ENCODE peak calls at places on chromosomes 7 and 10, in four cellular contexts. I is Caco-2; J is pancreas; O is CD4-positive, alpha-beta memory T cell. A is an unnamed sample.

GRCh38 chr7:147879116-147879750 is 711.3 kb upstream of the C7orf33 start:
- DNase-seq in I (no peak), J (no peak), O (no peak), A (no peak)

GRCh38 chr10:80405636-80406035 is 2.7 kb upstream of the PRXL2A start:
- DNase-seq in I (no peak), J (no peak), O (no peak), A (no peak)

GRCh38 chr10:70378122-70378521 is 4.3 kb downstream of the LRRC20 start:
- DNase-seq in I (peak; percentile 68), J (no peak), O (no peak), A (no peak)

GRCh38 chr7:112571852-112572607 is 91.2 kb downstream of the LSMEM1 start:
- DNase-seq in I (no peak), J (no peak), O (no peak), A (no peak)

GRCh38 chr7:1725199-1725701 is 55.2 kb downstream of the ELFN1 start:
- DNase-seq in I (no peak), J (peak; percentile 29), O (no peak), A (no peak)

GRCh38 chr10:28467615-28468014 is 65.3 kb upstream of the WAC start:
- DNase-seq in I (no peak), J (no peak), O (no peak), A (no peak)

GRCh38 chr7:26658080-26658697 is 206.2 kb downstream of the SKAP2 start:
- DNase-seq in I (no peak), J (no peak), O (no peak), A (no peak)

GRCh38 chr10:13608246-13608853 is 21.6 kb downstream of the PRPF18 start:
- DNase-seq in I (no peak), J (no peak), O (no peak), A (no peak)

GRCh38 chr10:1591742-1592141 is 145.6 kb downstream of the ADARB2 start:
- DNase-seq in I (no peak), J (no peak), O (no peak), A (no peak)

GRCh38 chr10:132427071-132427771 is 30.2 kb downstream of the PWWP2B start:
- DNase-seq in I (no peak), J (no peak), O (no peak), A (no peak)

GRCh38 chr7:128915841-128916642 is 5.5 kb upstream of the KCP start:
- DNase-seq in I (no peak), J (no peak), O (no peak), A (no peak)

GRCh38 chr7:87934699-87935372 is 785 bp downstream of the ADAM22 start:
- DNase-seq in I (peak; percentile 24), J (no peak), O (peak; percentile 9), A (no peak)

GRCh38 chr7:12297709-12298108 is 86.6 kb downstream of the TMEM106B start:
- DNase-seq in I (peak; percentile 34), J (no peak), O (no peak), A (no peak)

GRCh38 chr7:74217455-74218342 is 7.9 kb downstream of the LAT2 start:
- DNase-seq in I (no peak), J (no peak), O (no peak), A (no peak)

GRCh38 chr7:70701487-70701886 is 430.5 kb upstream of the GALNT17 start:
- DNase-seq in I (no peak), J (no peak), O (no peak), A (no peak)

GRCh38 chr7:135918134-135918533 is 59.0 kb downstream of the MTPN start:
- DNase-seq in I (no peak), J (no peak), O (no peak), A (no peak)

GRCh38 chr7:101630591-101630990 is 1.5 kb upstream of the MYL10 start:
- DNase-seq in I (no peak), J (no peak), O (no peak), A (no peak)

GRCh38 chr10:48291190-48291589 is 15.3 kb upstream of the MAPK8 start:
- DNase-seq in I (no peak), J (no peak), O (no peak), A (no peak)

GRCh38 chr7:157004050-157004838 is 6.2 kb downstream of the MNX1 start:
- DNase-seq in I (no peak), J (no peak), O (no peak), A (no peak)

GRCh38 chr7:141074997-141075396 is 1.1 kb downstream of the TMEM178B start:
- DNase-seq in I (no peak), J (no peak), O (no peak), A (no peak)

GRCh38 chr7:51369746-51370145 is 53.1 kb upstream of the COBL start:
- DNase-seq in I (peak; percentile 61), J (no peak), O (no peak), A (no peak)

GRCh38 chr10:103454026-103454425 is 1.9 kb upstream of the CALHM2 start:
- DNase-seq in I (no peak), J (no peak), O (no peak), A (no peak)

GRCh38 chr7:80231719-80232118 is 97.1 kb downstream of the GNAI1 start:
- DNase-seq in I (no peak), J (no peak), O (no peak), A (no peak)

GRCh38 chr7:26292768-26293560 is 1.3 kb downstream of the SNX10 start:
- DNase-seq in I (peak; percentile 11), J (peak; percentile 9), O (no peak), A (no peak)

GRCh38 chr10:116316533-116316932 is 7.7 kb upstream of the CCDC172 start:
- DNase-seq in I (no peak), J (no peak), O (no peak), A (no peak)

GRCh38 chr10:11879387-11880168 is 56.4 kb downstream of the PROSER2 start:
- DNase-seq in I (no peak), J (no peak), O (no peak), A (no peak)
- H3K4me1 ChIP-seq in I (peaks cover 58% of the 10 kb centered on the region), J (peaks cover 17% of the 10 kb centered on the region), O (peaks cover 19% of the 10 kb centered on the region), A (no peaks in the 10 kb centered on the region)

DNA sequence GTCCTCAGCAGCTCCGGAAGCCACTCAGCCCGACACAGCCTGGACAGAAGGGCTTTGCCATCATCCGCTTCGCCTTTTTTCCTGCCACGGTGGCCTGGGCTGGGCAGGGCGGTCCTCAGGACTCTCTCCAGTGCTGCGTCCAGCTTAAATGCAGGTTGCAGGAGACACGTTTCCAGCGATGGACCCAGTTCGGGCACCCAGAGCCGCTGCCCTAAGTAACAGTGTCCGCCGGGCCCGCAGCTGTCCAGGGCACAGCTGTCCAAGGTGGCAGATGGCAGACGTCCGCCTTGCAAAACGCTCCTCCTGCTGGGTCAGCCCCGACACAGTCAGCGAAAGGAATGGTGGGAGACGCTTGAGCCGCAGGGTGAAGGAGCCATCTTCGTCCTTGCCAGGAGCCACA is 37.0 kb upstream of the FOXL3 start:
- DNase-seq in I (no peak), J (no peak), O (no peak), A (no peak)
- H3K9me3 ChIP-seq in I (no peaks in the 10 kb centered on the region), J (no peaks in the 10 kb centered on the region), O (no peaks in the 10 kb centered on the region), A (peaks cover 4% of the 10 kb centered on the region)

GRCh38 chr10:73801253-73801590 is 10.2 kb downstream of the NDST2 start:
- DNase-seq in I (no peak), J (no peak), O (no peak), A (no peak)
- H3K36me3 ChIP-seq in I (peaks cover 2% of the 10 kb centered on the region), J (peaks cover 72% of the 10 kb centered on the region), O (peaks cover 73% of the 10 kb centered on the region), A (peaks cover 48% of the 10 kb centered on the region)

GRCh38 chr7:121083790-121084251 is 95.3 kb downstream of the CPED1 start:
- DNase-seq in I (no peak), J (no peak), O (no peak), A (no peak)
- H3K4me1 ChIP-seq in I (peaks cover 5% of the 10 kb centered on the region), J (no peaks in the 10 kb centered on the region), O (no peaks in the 10 kb centered on the region), A (peaks cover 3% of the 10 kb centered on the region)

GRCh38 chr7:4247106-4247876 is 434.8 kb upstream of the FOXK1 start:
- DNase-seq in I (no peak), J (no peak), O (no peak), A (no peak)

GRCh38 chr7:4244635-4245034 is 437.5 kb upstream of the FOXK1 start:
- DNase-seq in I (no peak), J (no peak), O (no peak), A (no peak)

GRCh38 chr7:4246536-4246935 is 435.6 kb upstream of the FOXK1 start:
- DNase-seq in I (no peak), J (no peak), O (no peak), A (no peak)

GRCh38 chr7:4245135-4245865 is 436.8 kb upstream of the FOXK1 start:
- DNase-seq in I (no peak), J (no peak), O (no peak), A (no peak)

DNA sequence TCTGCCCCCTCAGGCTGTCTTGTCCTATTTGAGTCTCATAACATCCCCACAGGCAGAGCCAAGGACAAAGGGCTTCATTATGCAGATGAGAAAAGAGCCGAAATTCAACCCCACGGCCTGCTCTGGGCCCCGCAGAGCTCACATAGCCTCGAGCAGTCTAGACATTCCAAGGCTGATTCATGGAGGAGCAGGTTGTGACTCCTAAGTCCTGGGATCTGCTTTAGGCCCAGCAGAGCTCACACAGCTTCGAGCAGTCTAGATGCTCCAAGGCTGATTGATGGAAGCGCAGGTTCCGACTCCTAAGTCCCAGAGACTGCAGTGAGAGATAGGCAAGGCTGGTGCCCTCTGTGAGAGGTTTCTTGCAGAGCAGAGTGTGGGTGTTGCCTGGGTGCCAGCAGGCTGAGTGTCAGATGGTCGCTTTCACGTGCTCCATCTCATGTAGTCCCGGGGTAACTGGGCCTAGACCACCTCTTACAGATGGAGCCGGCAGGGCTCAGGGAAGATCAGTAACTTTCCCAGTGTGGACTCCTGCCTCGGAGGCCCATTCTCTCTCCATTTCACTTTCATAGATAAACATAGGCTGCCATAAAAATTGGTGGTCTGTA is 436.1 kb upstream of the FOXK1 start:
- DNase-seq in I (no peak), J (no peak), O (no peak), A (no peak)
- H3K9me3 ChIP-seq in I (peaks cover 3% of the 10 kb centered on the region), J (no peaks in the 10 kb centered on the region), O (no peaks in the 10 kb centered on the region), A (peaks cover 11% of the 10 kb centered on the region)

DNA sequence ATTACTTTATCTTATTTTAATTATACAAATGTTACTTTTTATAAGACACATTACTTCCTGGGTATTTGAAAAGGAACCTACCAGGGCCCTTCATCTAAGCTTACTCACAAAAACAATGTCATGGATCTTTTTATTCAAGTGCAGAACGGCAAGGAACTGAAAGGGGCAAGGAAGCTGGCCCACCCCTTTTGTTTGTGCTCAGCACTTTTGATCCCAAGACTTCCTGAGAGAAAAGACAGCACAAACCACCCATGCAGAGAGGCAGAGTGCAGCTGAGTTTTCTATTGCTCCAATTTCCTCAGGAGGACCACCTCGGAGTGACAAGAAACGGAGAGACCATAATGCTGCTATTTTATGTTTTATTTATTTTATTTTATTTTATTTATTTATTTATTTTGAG is 232.0 kb upstream of the NRP1 start:
- DNase-seq in I (no peak), J (no peak), O (no peak), A (no peak)
- H3K36me3 ChIP-seq in I (no peaks in the 10 kb centered on the region), J (no peaks in the 10 kb centered on the region), O (no peaks in the 10 kb centered on the region), A (no peaks in the 10 kb centered on the region)

GRCh38 chr7:27973625-27974024 is 207.0 kb downstream of the JAZF1 start:
- DNase-seq in I (no peak), J (no peak), O (no peak), A (no peak)
- H3K4me1 ChIP-seq in I (no peaks in the 10 kb centered on the region), J (no peaks in the 10 kb centered on the region), O (peaks cover 23% of the 10 kb centered on the region), A (no peaks in the 10 kb centered on the region)

GRCh38 chr7:57328457-57328856 is 121.5 kb upstream of the ZNF716 start:
- DNase-seq in I (no peak), J (no peak), O (no peak), A (no peak)

GRCh38 chr7:57327081-57327480 is 122.9 kb upstream of the ZNF716 start:
- DNase-seq in I (no peak), J (no peak), O (no peak), A (no peak)

GRCh38 chr7:57328963-57329362 is 121.0 kb upstream of the ZNF716 start:
- DNase-seq in I (no peak), J (no peak), O (no peak), A (no peak)
- H3K9me3 ChIP-seq in I (no peaks in the 10 kb centered on the region), J (no peaks in the 10 kb centered on the region), O (no peaks in the 10 kb centered on the region), A (no peaks in the 10 kb centered on the region)

GRCh38 chr10:68752711-68753110 is 31.7 kb downstream of the CCAR1 start:
- DNase-seq in I (no peak), J (no peak), O (no peak), A (no peak)
- H3K36me3 ChIP-seq in I (peaks cover 12% of the 10 kb centered on the region), J (peaks cover 95% of the 10 kb centered on the region), O (peaks cover 83% of the 10 kb centered on the region), A (peaks cover 49% of the 10 kb centered on the region)